ENCODE peak calls at places on chromosomes 6 and 20, in seven cellular contexts. U is NCI-H1092 treated with DMSO at 0.1 percent for 48 hours; Q is ACHN; S is kidney; D is WTC11; Z is activated naive CD4-positive, alpha-beta T cell treated with anti-CD3 and anti-CD28 coated beads, Interleukin-2, amount 50 U/mL, for 72 hours; R is activated T-cell treated with anti-CD3 and anti-CD28 coated beads, Interleukin-2, amount 50 U/mL, for 4 hours. C is an unnamed sample.

GRCh38 chr6:83378621-83379388 is 52.0 kb downstream of the ME1 start:
- DNase-seq in D (no peak), S (no peak), Q (peak; percentile 11), U (no peak), R (no peak), Z (no peak), C (no peak)

GRCh38 chr20:25056601-25057233 is 1.2 kb downstream of the ACSS1 start:
- DNase-seq in R (no peak), Z (no peak), Q (no peak), U (no peak), S (peak; percentile 85), D (no peak), C (no peak)

GRCh38 chr20:11403711-11404110 is 514.0 kb upstream of the BTBD3 start:
- DNase-seq in Q (no peak), S (peak; percentile 67), R (no peak), U (no peak), D (no peak), Z (no peak), C (no peak)

GRCh38 chr20:60210779-60211617 is 252.8 kb downstream of the CDH26 start:
- DNase-seq in S (peak; percentile 80), Q (peak; percentile 53), D (peak; percentile 73), R (peak; percentile 40), Z (no peak), U (peak; percentile 57), C (peak; percentile 32)

GRCh38 chr6:37972994-37973757 is 153.6 kb downstream of the ZFAND3 start:
- DNase-seq in D (no peak), R (no peak), Q (no peak), S (no peak), U (no peak), Z (no peak), C (no peak)

GRCh38 chr6:150145830-150146229 is 3.0 kb downstream of the PPP1R14C start:
- DNase-seq in S (no peak), Z (no peak), U (no peak), Q (peak; percentile 19), R (no peak), D (no peak), C (no peak)

GRCh38 chr6:139133733-139134360 is 1.0 kb upstream of the HECA start:
- DNase-seq in D (no peak), R (no peak), S (no peak), Q (no peak), U (no peak), Z (no peak), C (no peak)

GRCh38 chr6:159572344-159573120 is 120.5 kb downstream of the SOD2 start:
- DNase-seq in Q (no peak), D (no peak), R (no peak), Z (no peak), U (no peak), S (no peak), C (no peak)

GRCh38 chr20:35490736-35491181 is 35.4 kb downstream of the CEP250 start:
- DNase-seq in U (no peak), R (peak; percentile 44), D (no peak), Z (peak; percentile 70), S (no peak), Q (no peak), C (no peak)

GRCh38 chr6:5552243-5552642 is 290.9 kb downstream of the FARS2 start:
- DNase-seq in R (no peak), U (no peak), S (no peak), Z (no peak), Q (no peak), D (no peak), C (no peak)

GRCh38 chr6:47241742-47242482 is 67.8 kb downstream of the TNFRSF21 start:
- DNase-seq in S (no peak), Q (no peak), Z (no peak), D (no peak), U (no peak), R (no peak), C (no peak)

GRCh38 chr6:31794866-31795615 is 511 bp downstream of the VARS1 start:
- DNase-seq in S (peak; percentile 78), U (peak; percentile 39), D (no peak), Q (peak; percentile 41), Z (no peak), R (no peak), C (no peak)

C was measured in smooth muscle cell of the brain vasculature.